ENCODE peak calls at places on chromosomes 5 and 9, in five cellular contexts. P is HepG2, B is endothelial cell of umbilical vein, E is GM23338, D is K562. I is an unnamed sample.
A peak's percentile ranks its signal among the peaks of the same experiment; 100 is the strongest.

GRCh38 chr5:152397581-152397980 is 7.5 kb downstream of the NMUR2 start:
- DNase-seq in P (no peak), B (no peak), E (no peak), D (no peak), I (no peak)

GRCh38 chr5:170809551-170809950 is 26.0 kb downstream of the GABRP start:
- DNase-seq in P (no peak), B (peak; percentile 48), E (peak; percentile 73), D (peak; percentile 16), I (peak; percentile 59)

GRCh38 chr5:143229896-143230675 is 173.4 kb downstream of the NR3C1 start:
- DNase-seq in P (peak; percentile 37), B (no peak), E (no peak), D (no peak), I (no peak)

GRCh38 chr9:96383165-96383939 is at the start of gene SLC35D2:
- DNase-seq in P (peak; percentile 73), B (peak; percentile 57), E (peak; percentile 88), D (peak; percentile 73), I (peak; percentile 58)

GRCh38 chr5:55407059-55407684 is 99.4 kb downstream of the MTREX start:
- DNase-seq in P (peak; percentile 27), B (peak; percentile 54), E (peak; percentile 62), D (no peak), I (peak; percentile 42)

GRCh38 chr9:92098638-92099037 is 16.6 kb downstream of the SPTLC1 start:
- DNase-seq in P (no peak), B (peak; percentile 8), E (no peak), D (no peak), I (no peak)

GRCh38 chr9:115172105-115172504 is 54.1 kb upstream of the TNC start:
- DNase-seq in P (no peak), B (no peak), E (no peak), D (no peak), I (no peak)

GRCh38 chr5:142820447-142820846 is 50.3 kb downstream of the ARHGAP26 start:
- DNase-seq in P (peak; percentile 83), B (no peak), E (no peak), D (no peak), I (no peak)

GRCh38 chr9:79572032-79572890 is 496 bp downstream of the TLE4 start:
- DNase-seq in P (no peak), B (peak; percentile 34), E (peak; percentile 63), D (peak; percentile 16), I (peak; percentile 39)

GRCh38 chr9:96116275-96117051 is 185.5 kb downstream of the HSD17B3 start:
- DNase-seq in P (peak; percentile 82), B (no peak), E (no peak), D (no peak), I (no peak)

GRCh38 chr9:12933957-12934356 is 159.1 kb downstream of the LURAP1L start:
- DNase-seq in P (no peak), B (peak; percentile 27), E (peak; percentile 45), D (no peak), I (peak; percentile 50)

GRCh38 chr5:150640311-150641005 is at the start of gene SYNPO:
- DNase-seq in P (peak; percentile 25), B (peak; percentile 88), E (no peak), D (peak; percentile 68), I (peak; percentile 94)

GRCh38 chr5:39013938-39014337 is 60.3 kb downstream of the RICTOR start:
- DNase-seq in P (no peak), B (no peak), E (no peak), D (no peak), I (no peak)

GRCh38 chr5:109585012-109585599 is 104.6 kb upstream of the MAN2A1 start:
- DNase-seq in P (no peak), B (peak; percentile 20), E (no peak), D (no peak), I (no peak)

GRCh38 chr9:12554636-12555035 is 138.5 kb upstream of the TYRP1 start:
- DNase-seq in P (peak; percentile 5), B (peak; percentile 32), E (peak; percentile 56), D (no peak), I (peak; percentile 25)

GRCh38 chr5:45383985-45384384 is 312.2 kb downstream of the HCN1 start:
- DNase-seq in P (no peak), B (peak; percentile 35), E (no peak), D (no peak), I (no peak)

GRCh38 chr5:61162832-61163567 is 732 bp upstream of the SMIM15 start:
- DNase-seq in P (peak; percentile 59), B (peak; percentile 21), E (peak; percentile 47), D (no peak), I (peak; percentile 32)

GRCh38 chr9:22423566-22423965 is 23.1 kb upstream of the DMRTA1 start:
- DNase-seq in P (no peak), B (no peak), E (no peak), D (no peak), I (no peak)

GRCh38 chr9:107049046-107049824 is 186.3 kb downstream of the ZNF462 start:
- DNase-seq in P (no peak), B (no peak), E (peak; percentile 64), D (no peak), I (no peak)

GRCh38 chr5:97149689-97150088 is 7.3 kb upstream of the LIX1 start:
- DNase-seq in P (no peak), B (no peak), E (no peak), D (no peak), I (no peak)

GRCh38 chr9:128101690-128102089 is 25.8 kb downstream of the PTGES2 start:
- DNase-seq in P (no peak), B (no peak), E (no peak), D (no peak), I (no peak)

GRCh38 chr9:108759835-108760234 is 96.0 kb downstream of the ACTL7B start:
- DNase-seq in P (no peak), B (no peak), E (no peak), D (no peak), I (no peak)

GRCh38 chr9:113536483-113537226 is 73.1 kb downstream of the RGS3 start:
- DNase-seq in P (no peak), B (no peak), E (no peak), D (peak; percentile 27), I (no peak)

GRCh38 chr5:98872679-98873078 is 56.1 kb downstream of the CHD1 start:
- DNase-seq in P (no peak), B (no peak), E (no peak), D (no peak), I (peak; percentile 54)

GRCh38 chr9:125674981-125675973 is 31.7 kb downstream of the MAPKAP1 start:
- DNase-seq in P (peak; percentile 51), B (peak; percentile 89), E (no peak), D (no peak), I (peak; percentile 80)

GRCh38 chr9:126617740-126618133 is 4.0 kb downstream of the LMX1B start:
- DNase-seq in P (no peak), B (no peak), E (peak; percentile 37), D (peak; percentile 37), I (no peak)

GRCh38 chr9:89405832-89406231 is 87.5 kb downstream of the SECISBP2 start:
- DNase-seq in P (no peak), B (peak; percentile 30), E (no peak), D (no peak), I (no peak)

GRCh38 chr9:114011313-114011712 is 66.8 kb downstream of the AMBP start:
- DNase-seq in P (no peak), B (no peak), E (no peak), D (no peak), I (no peak)

GRCh38 chr5:107808671-107809137 is 138.0 kb upstream of the EFNA5 start:
- DNase-seq in P (peak; percentile 13), B (no peak), E (peak; percentile 96), D (no peak), I (no peak)

GRCh38 chr9:353077-353476 is 138.4 kb downstream of the DOCK8 start:
- DNase-seq in P (no peak), B (no peak), E (no peak), D (no peak), I (no peak)

GRCh38 chr9:98864257-98865180 is 57.0 kb downstream of the GALNT12 start:
- DNase-seq in P (no peak), B (no peak), E (no peak), D (no peak), I (no peak)

GRCh38 chr5:92328584-92329259 is 945.6 kb upstream of the ARRDC3 start:
- DNase-seq in P (no peak), B (no peak), E (no peak), D (no peak), I (no peak)

GRCh38 chr5:92332039-92332438 is 948.9 kb upstream of the ARRDC3 start:
- DNase-seq in P (no peak), B (no peak), E (no peak), D (no peak), I (peak; percentile 47)

GRCh38 chr5:92329759-92330158 is 946.6 kb upstream of the ARRDC3 start:
- DNase-seq in P (no peak), B (no peak), E (no peak), D (no peak), I (no peak)

GRCh38 chr5:92330365-92330764 is 947.2 kb upstream of the ARRDC3 start:
- DNase-seq in P (no peak), B (no peak), E (no peak), D (no peak), I (no peak)
- H2AFZ ChIP-seq in P (no peak overlapping the region), B (no peak overlapping the region), E (no peak overlapping the region), D (no peak overlapping the region), I (no peak overlapping the region)

DNA sequence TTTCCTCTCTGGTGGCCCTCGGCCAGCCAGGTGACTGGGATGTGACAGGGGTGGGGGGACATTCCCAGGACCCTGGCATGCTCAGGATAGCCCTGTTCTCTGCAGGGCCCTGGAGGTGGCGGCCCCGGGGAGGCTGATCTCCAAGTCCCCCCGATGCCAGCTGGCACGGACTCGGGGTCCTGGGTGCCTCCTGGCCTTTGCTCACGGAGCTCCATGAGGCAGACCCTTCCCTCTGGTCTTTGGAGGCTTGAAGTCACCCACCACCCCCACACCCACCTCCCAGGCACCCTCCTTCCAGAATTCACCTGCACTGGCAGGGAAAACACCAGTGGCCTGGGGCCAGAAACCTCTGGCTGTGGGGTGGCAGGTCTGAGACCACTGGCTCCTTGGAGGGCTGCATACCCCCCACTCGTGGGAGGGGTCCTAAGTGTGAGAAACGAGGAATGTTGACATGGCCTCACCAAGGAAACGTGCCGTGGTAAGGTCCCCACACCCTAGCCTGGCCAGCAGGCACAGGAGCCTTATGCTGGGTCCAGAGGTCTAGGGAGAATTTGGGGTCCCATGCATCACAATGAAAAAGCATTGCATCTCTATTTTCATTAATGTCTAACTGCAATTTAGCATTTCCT is 130.8 kb upstream of the FAM120A start:
- DNase-seq in P (no peak), B (no peak), E (no peak), D (no peak), I (no peak)
- TF ChIP-seq CTCF in P (no peak), B (no peak), E (no peak), D (no peak), I (no peak)

DNA sequence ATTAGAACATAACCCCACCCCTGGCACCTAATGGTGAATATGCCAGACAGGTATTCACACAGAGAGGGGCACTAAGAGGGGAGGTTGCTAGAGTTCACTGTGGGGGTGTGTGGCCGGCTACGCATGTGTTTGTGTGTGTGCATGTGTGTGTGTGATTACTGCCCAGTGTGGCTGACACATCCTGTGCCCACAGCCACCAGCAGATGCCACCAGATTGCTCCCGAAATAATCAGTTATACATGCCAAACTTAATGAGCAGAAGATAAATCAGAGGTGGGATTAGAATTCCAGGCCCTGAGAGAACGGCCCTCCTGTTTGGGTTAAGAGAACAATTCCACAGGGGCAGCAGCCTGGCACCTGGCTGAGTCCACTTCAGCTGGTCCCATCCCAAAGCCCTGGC is 91.8 kb upstream of the TBCA start:
- DNase-seq in P (no peak), B (no peak), E (peak; percentile 22), D (no peak), I (no peak)
- H2AFZ ChIP-seq in P (no peak overlapping the region), B (no peak overlapping the region), E (peak overlapping the region; percentile 88), D (no peak overlapping the region), I (no peak overlapping the region)

GRCh38 chr9:77432053-77432452 is 216.1 kb downstream of the GNA14 start:
- DNase-seq in P (no peak), B (no peak), E (no peak), D (no peak), I (no peak)
- TF ChIP-seq CTCF in P (no peak), B (no peak), E (no peak), D (no peak), I (no peak)

GRCh38 chr9:34125681-34126206 is 754 bp downstream of the DCAF12 start:
- DNase-seq in P (peak; percentile 21), B (no peak), E (peak; percentile 52), D (peak; percentile 24), I (peak; percentile 44)
- H2AFZ ChIP-seq in P (no peak overlapping the region), B (peak overlapping the region; percentile 67), E (peak overlapping the region; percentile 98), D (peak overlapping the region; percentile 77), I (peak overlapping the region; percentile 84)